ENCODE peak calls at places on chromosomes 4 and X, in five cellular contexts. D, T, Q, J and M are unnamed samples. For H3K4me1, the result is how much of the 10 kb centered on the place peaks cover.

GRCh38 chr4:77501240-77501639 is 104.4 kb upstream of the CXCL13 start:
- DNase-seq in J (no peak), Q (no peak), T (no peak), D (no peak), M (no peak)

GRCh38 chr4:17066972-17067371 is 168.5 kb upstream of the LDB2 start:
- DNase-seq in Q (no peak), D (peak), T (no peak), J (no peak), M (peak)

GRCh38 chr4:5691491-5692132 is 16.7 kb downstream of the EVC2 start:
- DNase-seq in T (no peak), D (no peak), Q (peak), J (no peak), M (no peak)

GRCh38 chr4:125958519-125958918 is 643.8 kb downstream of the FAT4 start:
- DNase-seq in Q (no peak), T (no peak), J (no peak), D (no peak), M (no peak)

GRCh38 chrX:12950851-12951589 is 23.9 kb upstream of the TMSB4X start:
- DNase-seq in Q (no peak), J (no peak), T (no peak), D (peak), M (no peak)

GRCh38 chr4:61380865-61381264 is 180.7 kb downstream of the ADGRL3 start:
- DNase-seq in Q (no peak), T (no peak), D (peak), J (no peak), M (no peak)

GRCh38 chr4:63728480-63729177 is 680.6 kb downstream of the TECRL start:
- DNase-seq in J (no peak), Q (no peak), D (peak), T (no peak), M (no peak)

GRCh38 chrX:152072236-152072635 is 66.1 kb downstream of the MAGEA10 start:
- DNase-seq in J (peak), T (peak), Q (no peak), D (no peak), M (peak)

GRCh38 chrX:121987163-121987562 is 939.8 kb downstream of the GLUD2 start:
- DNase-seq in J (no peak), T (no peak), D (peak), Q (no peak), M (no peak)

GRCh38 chr4:139958738-139959096 is 195.3 kb downstream of the MAML3 start:
- DNase-seq in J (no peak), T (no peak), Q (no peak), D (no peak), M (no peak)

GRCh38 chrX:15299945-15300851 is 15.2 kb downstream of the ASB11 start:
- DNase-seq in D (peak), Q (no peak), T (no peak), J (no peak), M (no peak)

GRCh38 chr4:85522277-85522676 is 47.3 kb downstream of the ARHGAP24 start:
- DNase-seq in D (no peak), T (no peak), Q (no peak), J (no peak), M (no peak)

GRCh38 chr4:174467107-174467506 is 55.2 kb downstream of the HPGD start:
- DNase-seq in T (no peak), J (no peak), D (no peak), Q (no peak), M (peak)

GRCh38 chrX:17591741-17592110 is 145.6 kb upstream of the SCML1 start:
- DNase-seq in Q (no peak), J (peak), D (no peak), T (no peak), M (peak)

GRCh38 chrX:85017721-85018120 is 14.0 kb downstream of the APOOL start:
- DNase-seq in Q (no peak), T (no peak), D (no peak), J (no peak), M (no peak)

GRCh38 chr4:88211473-88212252 is 53.2 kb upstream of the ABCG2 start:
- DNase-seq in Q (no peak), T (no peak), J (peak), D (peak), M (no peak)

GRCh38 chr4:74503580-74503979 is 58.6 kb downstream of the AREG start:
- DNase-seq in J (no peak), Q (no peak), D (no peak), T (no peak), M (peak)

GRCh38 chrX:68669872-68670271 is 22.4 kb downstream of the STARD8 start:
- DNase-seq in T (no peak), D (no peak), J (no peak), Q (no peak), M (no peak)

GRCh38 chrX:134426285-134426684 is 33.7 kb upstream of the HPRT1 start:
- DNase-seq in Q (no peak), T (no peak), J (no peak), D (no peak), M (no peak)

GRCh38 chr4:80197601-80198444 is 520 bp downstream of the PRDM8 start:
- DNase-seq in D (peak), Q (no peak), J (no peak), T (no peak), M (no peak)

GRCh38 chr4:82776925-82777542 is 21.6 kb downstream of the SCD5 start:
- DNase-seq in T (no peak), J (peak), D (no peak), Q (no peak), M (no peak)

GRCh38 chr4:84099591-84099990 is 399.5 kb downstream of the NKX6-1 start:
- DNase-seq in D (peak), Q (no peak), T (no peak), J (no peak), M (no peak)

GRCh38 chrX:136480383-136480782 is 7.4 kb upstream of the BRS3 start:
- DNase-seq in J (no peak), Q (no peak), T (no peak), D (no peak), M (no peak)

GRCh38 chr4:74100531-74100930 is 1.5 kb upstream of the CXCL2 start:
- DNase-seq in D (no peak), Q (no peak), T (no peak), J (no peak), M (no peak)

GRCh38 chrX:46961574-46962279 is 49.5 kb downstream of the JADE3 start:
- DNase-seq in Q (no peak), T (no peak), J (no peak), D (no peak), M (no peak)

GRCh38 chr4:85577307-85577706 is 102.4 kb downstream of the ARHGAP24 start:
- DNase-seq in D (no peak), T (no peak), J (no peak), Q (no peak), M (no peak)

GRCh38 chrX:136477026-136477425 is 10.7 kb upstream of the BRS3 start:
- DNase-seq in T (no peak), J (no peak), D (peak), Q (no peak), M (no peak)

GRCh38 chr4:53653484-53654053 is 62.3 kb upstream of the LNX1 start:
- DNase-seq in J (no peak), D (peak), Q (no peak), T (no peak), M (no peak)

GRCh38 chrX:4550018-4550417 is 836.6 kb upstream of the PRKX start:
- DNase-seq in J (no peak), Q (no peak), T (no peak), D (peak), M (no peak)

GRCh38 chrX:54496936-54497335 is 902 bp upstream of the FGD1 start:
- DNase-seq in T (no peak), Q (no peak), D (no peak), J (no peak), M (peak)

GRCh38 chr4:107312366-107312765 is 276.3 kb upstream of the DKK2 start:
- DNase-seq in D (no peak), T (no peak), Q (no peak), J (no peak), M (no peak)

GRCh38 chr4:40669504-40669903 is 39.8 kb upstream of the RBM47 start:
- DNase-seq in Q (no peak), T (no peak), D (no peak), J (no peak), M (no peak)

GRCh38 chr4:10841697-10842096 is 157.1 kb upstream of the CLNK start:
- DNase-seq in Q (no peak), J (no peak), T (no peak), D (no peak), M (no peak)

GRCh38 chrX:112735147-112735546 is 55.4 kb upstream of the LHFPL1 start:
- DNase-seq in D (no peak), Q (no peak), J (no peak), T (no peak), M (no peak)

GRCh38 chr4:22474636-22475310 is 41.1 kb downstream of the ADGRA3 start:
- DNase-seq in J (peak), Q (no peak), T (no peak), D (peak), M (no peak)

GRCh38 chr4:122508083-122508482 is 51.6 kb upstream of the IL2 start:
- DNase-seq in T (no peak), D (peak), J (no peak), Q (no peak), M (no peak)
- H3K4me1 ChIP-seq in T (under half), D (under half), J (under half), Q (under half), M (under half)

GRCh38 chr4:119663160-119663788 is 34.7 kb upstream of the PDE5A start:
- DNase-seq in T (no peak), Q (no peak), J (no peak), D (no peak), M (no peak)
- H3K4me3 ChIP-seq in T (no peak), Q (no peak), J (no peak), D (no peak), M (no peak)

DNA sequence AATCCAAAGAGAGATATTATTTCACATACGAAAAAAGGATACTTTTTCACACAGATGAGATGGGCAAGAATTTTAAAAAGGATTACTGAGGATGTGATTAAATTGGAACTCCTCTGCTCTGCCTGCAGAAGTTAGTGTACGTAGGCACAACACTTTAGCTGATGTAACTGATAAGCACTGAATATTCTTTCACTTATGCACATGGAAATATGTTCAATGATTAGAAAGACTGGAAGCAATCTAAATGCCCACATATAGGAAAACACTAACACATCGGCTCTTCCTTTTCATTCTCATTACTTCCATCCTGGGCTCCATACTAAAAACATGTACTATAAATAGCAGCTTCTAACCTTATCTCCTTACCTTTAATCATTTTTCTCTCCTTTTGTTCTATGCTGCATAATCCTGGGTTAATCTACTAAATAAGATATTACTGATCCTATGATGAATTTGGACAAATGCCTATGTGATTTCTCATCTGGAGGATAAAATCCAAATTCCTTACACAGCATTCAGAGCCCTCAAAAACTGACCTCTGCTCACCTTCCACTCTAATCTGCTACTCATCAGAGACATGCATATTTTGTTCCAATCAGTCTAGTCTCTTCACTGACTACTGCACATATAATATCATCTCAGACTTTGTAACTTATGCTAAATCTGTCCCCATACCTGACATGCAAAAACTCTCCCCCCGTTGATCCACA is 197.8 kb downstream of the PDGFC start:
- DNase-seq in D (no peak), J (no peak), T (no peak), Q (no peak), M (no peak)
- H3K4me1 ChIP-seq in D (under half), J (under half), T (under half), Q (under half), M (under half)

DNA sequence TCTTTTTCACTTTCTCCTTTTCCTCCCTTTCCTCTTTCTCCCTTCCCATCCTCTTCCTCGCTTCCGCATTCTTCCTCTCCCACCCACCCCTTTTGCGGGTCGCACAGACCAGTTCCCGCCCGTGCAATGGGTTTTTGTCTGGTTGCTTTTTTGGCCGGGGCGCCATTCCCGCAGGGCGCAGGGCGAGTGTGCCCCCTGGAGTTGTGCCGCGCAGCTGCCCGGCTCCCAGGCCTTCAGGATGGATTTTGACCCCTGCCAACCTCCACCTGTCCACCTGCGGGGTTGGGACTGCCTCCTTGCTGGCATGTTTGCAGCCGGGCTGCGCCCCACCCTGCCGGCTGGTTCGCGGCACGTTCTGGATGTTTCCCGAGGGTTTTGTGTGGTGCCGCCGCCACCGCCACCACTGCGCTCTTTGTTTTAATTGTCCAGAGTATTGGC is 578 bp upstream of the SEL1L3 start:
- DNase-seq in T (peak), Q (no peak), D (peak), J (no peak), M (no peak)
- H3K4me3 ChIP-seq in T (peak), Q (peak), D (peak), J (no peak), M (peak)

GRCh38 chr4:184357783-184358182 is 116.6 kb downstream of the IRF2 start:
- DNase-seq in T (no peak), Q (no peak), D (no peak), J (no peak), M (no peak)

GRCh38 chr4:184358521-184359232 is 115.7 kb downstream of the IRF2 start:
- DNase-seq in T (no peak), Q (no peak), J (no peak), D (no peak), M (no peak)

GRCh38 chr4:184362338-184362737 is 112.0 kb downstream of the IRF2 start:
- DNase-seq in T (no peak), D (no peak), Q (no peak), J (no peak), M (no peak)

GRCh38 chr4:184361443-184361842 is 112.9 kb downstream of the IRF2 start:
- DNase-seq in J (no peak), T (no peak), Q (no peak), D (no peak), M (no peak)

DNA sequence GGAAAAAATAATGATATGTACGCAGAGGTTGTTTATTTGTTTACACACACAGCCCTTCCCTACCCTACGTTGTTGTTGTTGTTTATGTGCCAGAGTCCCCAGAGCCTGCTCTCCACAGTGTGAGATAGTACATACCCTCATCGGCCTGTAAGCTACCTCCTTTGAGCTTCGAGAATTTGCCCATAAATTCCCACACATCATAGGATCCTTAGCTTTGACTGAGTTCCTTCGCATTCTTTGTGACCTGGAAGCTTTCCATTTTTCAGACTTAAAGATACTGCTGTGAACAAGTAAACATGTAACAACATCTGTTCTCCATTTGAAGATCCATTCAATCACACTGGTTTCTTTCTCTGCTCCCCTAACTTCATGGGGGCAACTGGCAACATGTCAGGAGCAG is 114.4 kb downstream of the IRF2 start:
- DNase-seq in T (no peak), D (no peak), J (no peak), Q (no peak), M (no peak)
- H3K4me1 ChIP-seq in T (half or more), D (under half), J (under half), Q (under half), M (under half)

GRCh38 chr4:123699823-123700822 is 303.5 kb downstream of the SPRY1 start:
- DNase-seq in J (no peak), T (no peak), Q (no peak), D (peak), M (peak)
- H3K4me3 ChIP-seq in J (no peak), T (no peak), Q (no peak), D (no peak), M (no peak)